ENCODE peak calls at places on chromosome 9, in nine cellular contexts. One of them, this sample, is unnamed.

GRCh38 chr9:96249746-96250145 is 52.2 kb downstream of the HSD17B3 start:
- DNase-seq in HT1080: no peak
- DNase-seq in hepatic stellate cell: no peak
- DNase-seq in HS-5: no peak
- DNase-seq in left kidney: no peak
- DNase-seq in left cardiac atrium: no peak
- DNase-seq in H9: no peak
- DNase-seq in non-pigmented ciliary epithelial cell: no peak
- DNase-seq in lower lobe of right lung: no peak
- DNase-seq in this sample: no peak

GRCh38 chr9:130172161-130172857 is at the start of gene NCS1:
- DNase-seq in left cardiac atrium: peak; percentile 80
- DNase-seq in hepatic stellate cell: peak; percentile 96
- DNase-seq in left kidney: peak; percentile 90
- DNase-seq in HS-5: no peak
- DNase-seq in non-pigmented ciliary epithelial cell: no peak
- DNase-seq in HT1080: no peak
- DNase-seq in H9: peak; percentile 63
- DNase-seq in lower lobe of right lung: peak; percentile 75
- DNase-seq in this sample: peak; percentile 38

GRCh38 chr9:90773593-90773992 is 28.0 kb upstream of the SYK start:
- DNase-seq in non-pigmented ciliary epithelial cell: no peak
- DNase-seq in left kidney: peak; percentile 71
- DNase-seq in H9: no peak
- DNase-seq in hepatic stellate cell: no peak
- DNase-seq in lower lobe of right lung: no peak
- DNase-seq in HT1080: no peak
- DNase-seq in left cardiac atrium: no peak
- DNase-seq in HS-5: no peak
- DNase-seq in this sample: peak; percentile 32

GRCh38 chr9:125486576-125486975 is 220.4 kb downstream of the MAPKAP1 start:
- DNase-seq in non-pigmented ciliary epithelial cell: no peak
- DNase-seq in H9: no peak
- DNase-seq in hepatic stellate cell: no peak
- DNase-seq in HT1080: no peak
- DNase-seq in left kidney: no peak
- DNase-seq in HS-5: no peak
- DNase-seq in lower lobe of right lung: peak; percentile 55
- DNase-seq in left cardiac atrium: peak; percentile 59
- DNase-seq in this sample: no peak

GRCh38 chr9:6384732-6385131 is 28.3 kb upstream of the UHRF2 start:
- DNase-seq in hepatic stellate cell: no peak
- DNase-seq in non-pigmented ciliary epithelial cell: no peak
- DNase-seq in left cardiac atrium: no peak
- DNase-seq in HT1080: peak; percentile 12
- DNase-seq in HS-5: no peak
- DNase-seq in H9: peak; percentile 39
- DNase-seq in lower lobe of right lung: no peak
- DNase-seq in left kidney: peak; percentile 11
- DNase-seq in this sample: no peak

GRCh38 chr9:130599625-130600024 is 20.2 kb downstream of the FUBP3 start:
- DNase-seq in left kidney: no peak
- DNase-seq in HS-5: no peak
- DNase-seq in hepatic stellate cell: no peak
- DNase-seq in lower lobe of right lung: no peak
- DNase-seq in H9: peak; percentile 32
- DNase-seq in left cardiac atrium: no peak
- DNase-seq in HT1080: no peak
- DNase-seq in non-pigmented ciliary epithelial cell: no peak
- DNase-seq in this sample: no peak

GRCh38 chr9:133763272-133764183 is 25.4 kb upstream of the SARDH start:
- DNase-seq in left cardiac atrium: no peak
- DNase-seq in non-pigmented ciliary epithelial cell: peak; percentile 6
- DNase-seq in left kidney: no peak
- DNase-seq in H9: peak; percentile 22
- DNase-seq in hepatic stellate cell: peak; percentile 84
- DNase-seq in HS-5: no peak
- DNase-seq in lower lobe of right lung: peak; percentile 28
- DNase-seq in HT1080: no peak
- DNase-seq in this sample: no peak

GRCh38 chr9:136011703-136012496 is 50.7 kb upstream of the UBAC1 start:
- DNase-seq in lower lobe of right lung: peak; percentile 74
- DNase-seq in left cardiac atrium: peak; percentile 94
- DNase-seq in hepatic stellate cell: no peak
- DNase-seq in left kidney: peak; percentile 72
- DNase-seq in HS-5: no peak
- DNase-seq in HT1080: no peak
- DNase-seq in non-pigmented ciliary epithelial cell: peak; percentile 13
- DNase-seq in H9: no peak
- DNase-seq in this sample: no peak

GRCh38 chr9:105117111-105117682 is 127.3 kb upstream of the SLC44A1 start:
- DNase-seq in non-pigmented ciliary epithelial cell: no peak
- DNase-seq in HS-5: no peak
- DNase-seq in hepatic stellate cell: no peak
- DNase-seq in left kidney: no peak
- DNase-seq in H9: no peak
- DNase-seq in HT1080: no peak
- DNase-seq in left cardiac atrium: no peak
- DNase-seq in lower lobe of right lung: no peak
- DNase-seq in this sample: no peak